ENCODE peak calls at places on chromosomes 13 and 19, in five cellular contexts. Y, R, U, H and L are unnamed samples.

GRCh38 chr13:94344126-94344863 is 135.2 kb downstream of the DCT start:
- DNase-seq in U (no peak), R (peak), H (no peak), Y (no peak), L (no peak)

GRCh38 chr13:26019241-26019640 is 32.6 kb downstream of the SHISA2 start:
- DNase-seq in Y (no peak), U (no peak), H (no peak), R (no peak), L (no peak)

GRCh38 chr13:35475131-35475959 is 1.1 kb downstream of the MAB21L1 start:
- DNase-seq in U (peak), Y (peak), R (peak), H (peak), L (peak)

GRCh38 chr19:17931532-17932191 is 1.2 kb upstream of the CCDC124 start:
- DNase-seq in H (peak), U (no peak), R (no peak), Y (no peak), L (peak)

GRCh38 chr13:89883893-89884448 is 1463.5 kb upstream of the MIR17HG start:
- DNase-seq in Y (no peak), R (no peak), U (no peak), H (no peak), L (no peak)

GRCh38 chr19:48630289-48631036 is 6.7 kb downstream of the DBP start:
- DNase-seq in R (peak), H (peak), Y (peak), U (peak), L (peak)

GRCh38 chr13:31192306-31192705 is 7.5 kb upstream of the B3GLCT start:
- DNase-seq in U (no peak), H (no peak), R (no peak), Y (no peak), L (no peak)

GRCh38 chr19:18760440-18761383 is 30.4 kb downstream of the COMP start:
- DNase-seq in R (no peak), H (no peak), Y (no peak), U (no peak), L (no peak)

GRCh38 chr19:42185281-42185680 is 32.2 kb downstream of the DEDD2 start:
- DNase-seq in H (no peak), Y (no peak), U (no peak), R (peak), L (no peak)

GRCh38 chr19:46863818-46864629 is 3.2 kb downstream of the ARHGAP35 start:
- DNase-seq in R (peak), Y (no peak), U (no peak), H (peak), L (no peak)

DNA sequence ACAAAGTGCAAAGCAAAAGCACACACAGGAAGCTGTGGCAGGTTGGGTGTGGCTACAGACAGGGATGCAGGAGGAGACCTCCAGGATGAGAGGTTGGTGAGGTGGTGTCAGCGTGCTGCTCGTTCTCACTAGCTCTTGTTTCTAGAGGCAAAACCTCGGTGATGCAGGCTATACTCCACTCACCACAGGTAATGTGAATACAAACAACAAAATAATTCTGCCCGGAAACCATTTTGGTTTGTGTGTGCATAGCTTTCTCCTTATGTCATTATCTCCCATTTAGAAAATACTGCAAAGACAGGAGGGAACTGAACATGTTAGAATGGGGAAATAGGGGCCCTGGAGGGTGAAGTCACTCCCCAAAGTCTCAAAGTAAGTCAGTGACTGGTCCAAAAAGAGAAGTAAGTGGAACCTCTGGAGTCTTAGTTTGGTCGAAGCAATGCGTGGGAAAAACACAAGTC is 9.4 kb downstream of the LCP1 start:
- DNase-seq in U (no peak), R (no peak), Y (no peak), H (no peak), L (no peak)
- TF ChIP-seq CTCF in U (no peak), R (no peak), Y (no peak), H (no peak), L (no peak)

DNA sequence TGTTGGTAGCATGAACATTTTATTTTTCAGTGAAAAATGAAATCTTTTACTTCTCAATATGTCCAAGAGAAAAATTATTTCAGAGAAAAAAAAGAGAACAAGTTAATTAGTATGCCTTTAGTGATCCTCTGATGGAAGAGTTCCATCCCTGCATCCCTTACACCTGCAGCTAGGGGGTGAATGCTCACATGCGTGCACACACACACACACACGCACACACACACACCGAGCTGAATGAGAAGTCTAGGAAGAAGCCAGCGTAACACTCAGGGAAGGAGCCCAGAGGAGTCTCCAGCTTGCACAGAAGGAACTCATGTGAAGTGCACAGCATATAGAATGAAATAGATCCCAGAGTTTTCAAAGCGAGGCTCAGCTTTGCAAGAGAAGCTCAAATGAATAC is 510.5 kb downstream of the IRS2 start:
- DNase-seq in Y (no peak), H (peak), U (peak), R (no peak), L (peak)
- TF ChIP-seq CTCF in Y (no peak), H (no peak), U (no peak), R (peak), L (peak)

DNA sequence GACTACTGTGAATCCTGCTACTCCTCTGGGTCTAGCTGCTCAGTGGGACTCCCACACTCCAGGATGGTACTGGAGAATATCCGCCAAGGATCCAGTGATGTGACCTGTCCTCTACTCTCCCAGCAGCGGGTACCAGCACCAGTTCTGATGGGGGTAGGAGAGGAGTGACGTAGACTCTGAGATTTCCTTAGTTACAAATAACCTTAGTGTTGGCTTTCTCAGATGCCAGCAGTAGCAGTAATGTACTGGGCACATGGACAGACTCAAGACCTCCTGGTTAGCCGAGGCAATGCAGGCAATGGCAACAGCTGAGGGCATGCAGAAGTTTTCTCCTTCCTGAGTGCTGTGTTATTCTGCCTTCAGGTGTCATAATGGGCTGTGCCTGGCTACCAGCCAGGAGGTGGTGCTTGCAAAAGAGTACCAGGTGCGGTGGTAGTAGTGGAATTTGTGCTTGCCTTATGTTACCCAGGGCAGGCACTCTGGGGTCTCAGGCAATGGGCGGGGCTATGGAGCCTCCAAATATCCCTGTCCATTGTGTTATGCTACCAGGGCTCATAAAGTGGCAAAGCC is 105.3 kb upstream of the KLF5 start:
- DNase-seq in H (no peak), Y (no peak), U (no peak), R (no peak), L (no peak)
- TF ChIP-seq CTCF in H (no peak), Y (no peak), U (no peak), R (no peak), L (no peak)

DNA sequence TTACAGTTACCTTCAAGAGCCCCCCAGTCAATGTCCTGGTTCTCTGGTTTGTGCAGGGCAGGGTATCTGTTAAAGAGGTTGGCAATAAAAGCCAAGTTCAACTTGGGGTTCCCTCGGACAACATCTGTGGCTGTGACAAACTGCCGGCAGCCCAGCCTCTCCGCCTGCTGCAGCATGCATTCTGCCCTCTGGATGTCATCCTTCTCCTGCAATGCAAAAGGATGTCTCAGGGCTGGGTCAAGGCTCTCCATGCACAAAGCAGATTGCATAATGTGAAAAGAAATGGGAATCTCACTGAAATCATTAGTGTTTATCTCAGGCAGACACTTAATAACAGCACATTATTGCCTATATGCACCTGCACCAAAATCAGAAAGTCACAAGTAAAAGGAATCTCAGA is 35.1 kb downstream of the LCP1 start:
- DNase-seq in Y (no peak), H (peak), U (peak), R (peak), L (peak)
- TF ChIP-seq CTCF in Y (peak), H (peak), U (no peak), R (peak), L (peak)

GRCh38 chr13:75263741-75264407 is 218.1 kb downstream of the TBC1D4 start:
- DNase-seq in H (no peak), R (peak), Y (no peak), U (no peak), L (no peak)

GRCh38 chr13:75255159-75255558 is 226.8 kb downstream of the TBC1D4 start:
- DNase-seq in U (no peak), Y (no peak), H (no peak), R (no peak), L (no peak)

GRCh38 chr13:75256922-75257321 is 225.0 kb downstream of the TBC1D4 start:
- DNase-seq in H (no peak), U (no peak), R (no peak), Y (no peak), L (peak)

GRCh38 chr13:75255653-75256052 is 226.3 kb downstream of the TBC1D4 start:
- DNase-seq in R (no peak), Y (no peak), H (no peak), U (no peak), L (no peak)

DNA sequence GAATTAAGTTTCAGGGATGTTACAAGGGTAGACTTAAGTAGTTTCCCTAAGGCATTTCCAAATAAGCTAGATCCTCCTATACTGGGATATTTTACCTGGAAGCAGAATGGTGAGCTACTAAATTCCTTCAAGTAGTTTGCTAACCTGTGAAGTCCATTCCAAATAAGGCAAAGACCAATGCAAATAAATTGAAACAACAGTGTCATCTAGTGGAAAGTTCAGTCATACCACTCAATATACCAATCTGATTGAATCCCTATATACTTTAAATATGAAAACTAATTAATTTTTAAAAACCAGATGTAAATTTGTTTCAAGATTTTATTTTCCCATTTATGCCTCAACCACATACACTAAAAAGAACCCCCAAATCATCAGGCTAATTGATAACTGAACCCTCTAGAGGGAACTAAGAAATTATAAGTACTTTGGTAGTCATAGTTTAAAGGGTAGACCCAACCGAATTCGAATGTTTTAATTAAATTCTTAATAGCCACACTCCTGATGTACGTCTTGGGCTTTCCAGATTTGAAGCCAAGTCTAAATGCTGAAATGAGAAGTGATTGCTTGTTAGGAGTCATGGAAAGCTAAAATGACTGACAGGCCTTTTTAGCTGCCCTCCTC is 223.7 kb downstream of the TBC1D4 start:
- DNase-seq in R (peak), H (peak), U (no peak), Y (no peak), L (peak)
- TF ChIP-seq CTCF in R (peak), H (peak), U (peak), Y (peak), L (peak)

GRCh38 chr19:13804830-13805683 is 9.8 kb downstream of the ZSWIM4 start:
- DNase-seq in U (peak), H (peak), R (no peak), Y (no peak), L (no peak)
- TF ChIP-seq CTCF in U (peak), H (peak), R (peak), Y (peak), L (peak)

DNA sequence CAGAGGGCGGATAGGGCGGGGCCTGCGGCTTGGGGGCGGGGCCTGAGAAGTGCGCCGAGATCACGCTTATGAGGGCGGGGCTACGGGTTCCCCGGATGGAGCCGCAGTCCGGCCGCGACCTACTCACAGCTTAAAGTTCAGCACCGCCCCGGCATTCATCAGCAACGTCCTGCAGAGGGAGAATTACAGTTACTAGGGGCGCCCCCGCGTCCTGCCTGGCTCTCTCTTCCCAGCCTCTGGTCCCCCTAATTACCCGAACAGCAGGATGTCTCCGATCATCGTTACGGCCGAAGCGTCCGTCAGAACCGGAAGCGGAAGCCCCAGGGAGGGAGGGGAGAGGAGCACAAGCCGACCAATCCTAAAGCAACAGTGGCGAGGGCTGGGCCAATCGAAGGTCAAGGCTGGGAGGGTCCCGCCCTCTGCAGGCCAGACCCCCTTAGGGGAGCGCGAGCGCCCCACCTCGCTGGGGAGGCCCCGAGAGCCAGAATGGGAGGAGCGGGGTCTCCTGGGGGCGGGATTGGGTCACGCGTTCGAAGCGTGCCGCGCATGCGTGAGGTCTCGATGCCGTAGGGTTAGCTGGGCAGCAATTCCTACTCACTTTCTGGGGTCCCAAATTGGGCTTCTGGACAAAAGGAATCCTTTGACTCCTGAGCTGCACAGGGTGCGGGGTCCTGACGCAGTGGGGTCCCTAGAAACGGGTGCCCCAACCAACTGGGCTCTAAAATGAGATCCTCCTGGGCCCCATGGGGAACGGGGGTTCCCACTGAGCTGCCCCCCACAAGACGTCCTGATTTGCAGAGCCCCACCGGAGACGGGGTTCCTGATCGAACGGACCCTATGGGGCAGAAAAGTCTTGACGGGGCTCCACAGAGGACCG is at the start of gene SMIM7:
- DNase-seq in U (peak), R (peak), Y (peak), H (peak), L (peak)
- TF ChIP-seq CTCF in U (peak), R (no peak), Y (peak), H (peak), L (peak)